ENCODE peak calls at places on chromosomes 7 and 10, in five cellular contexts. One of them, this sample, is unnamed.

GRCh38 chr7:5557920-5558401 is 134.3 kb upstream of the TNRC18 start:
- DNase-seq in astrocyte: no peak
- DNase-seq in pancreas: peak
- DNase-seq in cardiac fibroblast: peak
- DNase-seq in fibroblast of villous mesenchyme: peak
- DNase-seq in this sample: peak

GRCh38 chr7:83475403-83475802 is 173.5 kb downstream of the SEMA3E start:
- DNase-seq in cardiac fibroblast: no peak
- DNase-seq in pancreas: no peak
- DNase-seq in astrocyte: no peak
- DNase-seq in fibroblast of villous mesenchyme: no peak
- DNase-seq in this sample: no peak

GRCh38 chr10:107284187-107284586 is 119.7 kb upstream of the SORCS1 start:
- DNase-seq in fibroblast of villous mesenchyme: no peak
- DNase-seq in astrocyte: no peak
- DNase-seq in pancreas: no peak
- DNase-seq in cardiac fibroblast: no peak
- DNase-seq in this sample: no peak

GRCh38 chr10:30527623-30528426 is 93.8 kb downstream of the MAP3K8 start:
- DNase-seq in fibroblast of villous mesenchyme: no peak
- DNase-seq in astrocyte: no peak
- DNase-seq in pancreas: no peak
- DNase-seq in cardiac fibroblast: no peak
- DNase-seq in this sample: no peak

GRCh38 chr7:70681111-70681846 is 450.7 kb upstream of the GALNT17 start:
- DNase-seq in pancreas: no peak
- DNase-seq in cardiac fibroblast: no peak
- DNase-seq in astrocyte: no peak
- DNase-seq in fibroblast of villous mesenchyme: no peak
- DNase-seq in this sample: no peak

GRCh38 chr10:126770809-126771208 is 100.3 kb upstream of the C10orf90 start:
- DNase-seq in cardiac fibroblast: no peak
- DNase-seq in astrocyte: no peak
- DNase-seq in pancreas: no peak
- DNase-seq in fibroblast of villous mesenchyme: no peak
- DNase-seq in this sample: no peak

GRCh38 chr10:133142523-133143199 is 17.4 kb upstream of the KNDC1 start:
- DNase-seq in pancreas: no peak
- DNase-seq in cardiac fibroblast: no peak
- DNase-seq in fibroblast of villous mesenchyme: no peak
- DNase-seq in astrocyte: no peak
- DNase-seq in this sample: no peak

GRCh38 chr7:74429153-74429747 is 24.5 kb upstream of the GTF2IRD1 start:
- DNase-seq in astrocyte: peak
- DNase-seq in pancreas: no peak
- DNase-seq in fibroblast of villous mesenchyme: peak
- DNase-seq in cardiac fibroblast: peak
- DNase-seq in this sample: no peak

GRCh38 chr10:35565602-35566061 is 39.5 kb upstream of the GJD4 start:
- DNase-seq in cardiac fibroblast: peak
- DNase-seq in fibroblast of villous mesenchyme: no peak
- DNase-seq in pancreas: no peak
- DNase-seq in astrocyte: peak
- DNase-seq in this sample: no peak

GRCh38 chr7:23523486-23524075 is 8.2 kb downstream of the TRA2A start:
- DNase-seq in fibroblast of villous mesenchyme: no peak
- DNase-seq in pancreas: no peak
- DNase-seq in cardiac fibroblast: no peak
- DNase-seq in astrocyte: no peak
- DNase-seq in this sample: no peak

GRCh38 chr7:159105066-159105780 is 39.4 kb downstream of the VIPR2 start:
- DNase-seq in astrocyte: no peak
- DNase-seq in fibroblast of villous mesenchyme: no peak
- DNase-seq in cardiac fibroblast: no peak
- DNase-seq in pancreas: peak
- DNase-seq in this sample: no peak

GRCh38 chr7:48511021-48511579 is 339.8 kb downstream of the ABCA13 start:
- DNase-seq in astrocyte: no peak
- DNase-seq in pancreas: no peak
- DNase-seq in fibroblast of villous mesenchyme: no peak
- DNase-seq in cardiac fibroblast: peak
- DNase-seq in this sample: no peak

GRCh38 chr7:74288034-74288881 is 949 bp upstream of the CLIP2 start:
- DNase-seq in pancreas: no peak
- DNase-seq in cardiac fibroblast: no peak
- DNase-seq in fibroblast of villous mesenchyme: no peak
- DNase-seq in astrocyte: no peak
- DNase-seq in this sample: no peak

GRCh38 chr7:84912993-84913635 is 273.7 kb downstream of the SEMA3D start:
- DNase-seq in pancreas: no peak
- DNase-seq in cardiac fibroblast: peak
- DNase-seq in astrocyte: peak
- DNase-seq in fibroblast of villous mesenchyme: peak
- DNase-seq in this sample: no peak

GRCh38 chr10:74923556-74923955 is 97.2 kb downstream of the KAT6B start:
- DNase-seq in fibroblast of villous mesenchyme: peak
- DNase-seq in pancreas: no peak
- DNase-seq in cardiac fibroblast: no peak
- DNase-seq in astrocyte: no peak
- DNase-seq in this sample: peak

GRCh38 chr10:99551158-99551557 is 18.4 kb downstream of the NKX2-3 start:
- DNase-seq in fibroblast of villous mesenchyme: peak
- DNase-seq in pancreas: no peak
- DNase-seq in astrocyte: peak
- DNase-seq in cardiac fibroblast: peak
- DNase-seq in this sample: no peak

GRCh38 chr7:20260219-20260618 is 43.0 kb upstream of the MACC1 start:
- DNase-seq in astrocyte: peak
- DNase-seq in pancreas: no peak
- DNase-seq in fibroblast of villous mesenchyme: no peak
- DNase-seq in cardiac fibroblast: peak
- DNase-seq in this sample: no peak

GRCh38 chr10:116272497-116273221 is at the start of gene GFRA1:
- DNase-seq in fibroblast of villous mesenchyme: no peak
- DNase-seq in pancreas: peak
- DNase-seq in cardiac fibroblast: no peak
- DNase-seq in astrocyte: no peak
- DNase-seq in this sample: no peak

GRCh38 chr10:30591249-30591670 is 38.3 kb downstream of the LYZL2 start:
- DNase-seq in astrocyte: peak
- DNase-seq in cardiac fibroblast: peak
- DNase-seq in pancreas: no peak
- DNase-seq in fibroblast of villous mesenchyme: peak
- DNase-seq in this sample: peak

GRCh38 chr10:126872768-126873167 is 32.5 kb upstream of the DOCK1 start:
- DNase-seq in fibroblast of villous mesenchyme: peak
- DNase-seq in pancreas: no peak
- DNase-seq in astrocyte: peak
- DNase-seq in cardiac fibroblast: peak
- DNase-seq in this sample: no peak

GRCh38 chr7:49773939-49774458 is 561 bp downstream of the VWC2 start:
- DNase-seq in cardiac fibroblast: no peak
- DNase-seq in fibroblast of villous mesenchyme: no peak
- DNase-seq in pancreas: peak
- DNase-seq in astrocyte: no peak
- DNase-seq in this sample: peak

GRCh38 chr7:157274991-157275427 is 61.8 kb upstream of the DNAJB6 start:
- DNase-seq in cardiac fibroblast: no peak
- DNase-seq in astrocyte: no peak
- DNase-seq in fibroblast of villous mesenchyme: peak
- DNase-seq in pancreas: peak
- DNase-seq in this sample: no peak

GRCh38 chr10:35271086-35271834 is 65.0 kb upstream of the CCNY start:
- DNase-seq in cardiac fibroblast: no peak
- DNase-seq in fibroblast of villous mesenchyme: no peak
- DNase-seq in pancreas: no peak
- DNase-seq in astrocyte: peak
- DNase-seq in this sample: no peak

DNA sequence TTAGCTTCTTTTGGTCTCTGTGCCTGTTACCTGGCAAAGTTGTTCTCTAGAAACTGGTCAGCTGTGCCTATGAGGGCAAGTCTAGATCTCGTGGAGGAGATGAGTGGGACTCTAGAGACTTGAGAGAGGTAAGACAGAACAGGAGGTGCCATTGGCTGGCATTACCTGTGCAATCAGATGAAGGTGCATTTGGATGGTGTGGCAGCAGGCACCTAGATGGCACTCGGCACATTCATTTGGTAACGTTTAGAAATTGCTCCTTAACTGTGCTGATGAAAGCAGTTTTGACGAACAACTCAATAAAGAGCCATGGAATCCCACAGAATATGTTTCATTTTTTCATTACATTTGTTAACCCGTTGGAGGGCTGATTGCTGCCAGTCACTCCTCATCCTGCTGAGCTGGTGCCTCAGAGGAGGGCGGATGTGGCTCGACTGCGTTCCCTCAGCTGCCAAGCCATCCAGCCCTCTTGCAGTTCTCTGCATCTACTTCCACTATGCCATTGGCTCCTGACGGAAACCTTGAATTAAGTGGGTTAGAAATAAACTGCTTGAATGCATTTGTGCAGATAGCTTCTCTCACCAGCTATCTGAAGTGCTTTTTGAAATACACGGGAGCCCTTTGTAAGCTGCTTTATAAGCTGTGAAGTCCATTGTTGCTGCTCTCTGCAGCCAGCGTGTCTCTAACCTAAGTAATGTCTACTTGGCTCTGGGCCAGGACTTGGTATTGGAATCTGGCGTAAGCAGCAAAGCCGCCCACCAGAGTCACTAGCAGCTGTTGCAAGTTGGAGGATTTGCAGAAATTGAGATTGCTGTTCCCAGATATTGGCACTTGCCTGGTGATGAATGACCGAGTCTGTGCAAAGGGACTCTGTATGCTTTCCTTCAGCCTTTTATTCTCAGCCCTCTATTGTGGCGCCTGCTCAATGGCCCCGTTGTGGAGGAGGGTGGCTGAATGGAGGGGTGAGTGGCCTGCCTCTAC is 87.4 kb downstream of the LRRC4 start:
- DNase-seq in fibroblast of villous mesenchyme: peak
- DNase-seq in pancreas: no peak
- DNase-seq in astrocyte: peak
- DNase-seq in cardiac fibroblast: peak
- DNase-seq in this sample: no peak
- H3K4me3 ChIP-seq in fibroblast of villous mesenchyme: no peak
- H3K4me3 ChIP-seq in pancreas: no peak
- H3K4me3 ChIP-seq in astrocyte: no peak
- H3K4me3 ChIP-seq in cardiac fibroblast: no peak
- H3K4me3 ChIP-seq in this sample: no peak

GRCh38 chr10:91162050-91162494 is 58.4 kb upstream of the PCGF5 start:
- DNase-seq in astrocyte: peak
- DNase-seq in cardiac fibroblast: peak
- DNase-seq in fibroblast of villous mesenchyme: peak
- DNase-seq in pancreas: no peak
- DNase-seq in this sample: no peak

GRCh38 chr10:91163709-91164474 is 56.6 kb upstream of the PCGF5 start:
- DNase-seq in pancreas: peak
- DNase-seq in fibroblast of villous mesenchyme: peak
- DNase-seq in astrocyte: peak
- DNase-seq in cardiac fibroblast: peak
- DNase-seq in this sample: peak

GRCh38 chr10:91163269-91163708 is 57.2 kb upstream of the PCGF5 start:
- DNase-seq in pancreas: peak
- DNase-seq in cardiac fibroblast: peak
- DNase-seq in astrocyte: peak
- DNase-seq in fibroblast of villous mesenchyme: peak
- DNase-seq in this sample: peak

GRCh38 chr10:91162495-91163268 is 57.8 kb upstream of the PCGF5 start:
- DNase-seq in pancreas: peak
- DNase-seq in astrocyte: peak
- DNase-seq in fibroblast of villous mesenchyme: peak
- DNase-seq in cardiac fibroblast: peak
- DNase-seq in this sample: peak

GRCh38 chr10:91164520-91165065 is 55.9 kb upstream of the PCGF5 start:
- DNase-seq in cardiac fibroblast: no peak
- DNase-seq in astrocyte: peak
- DNase-seq in pancreas: no peak
- DNase-seq in fibroblast of villous mesenchyme: peak
- DNase-seq in this sample: no peak
- H3K4me3 ChIP-seq in cardiac fibroblast: no peak
- H3K4me3 ChIP-seq in astrocyte: peak
- H3K4me3 ChIP-seq in pancreas: no peak
- H3K4me3 ChIP-seq in fibroblast of villous mesenchyme: peak
- H3K4me3 ChIP-seq in this sample: no peak

DNA sequence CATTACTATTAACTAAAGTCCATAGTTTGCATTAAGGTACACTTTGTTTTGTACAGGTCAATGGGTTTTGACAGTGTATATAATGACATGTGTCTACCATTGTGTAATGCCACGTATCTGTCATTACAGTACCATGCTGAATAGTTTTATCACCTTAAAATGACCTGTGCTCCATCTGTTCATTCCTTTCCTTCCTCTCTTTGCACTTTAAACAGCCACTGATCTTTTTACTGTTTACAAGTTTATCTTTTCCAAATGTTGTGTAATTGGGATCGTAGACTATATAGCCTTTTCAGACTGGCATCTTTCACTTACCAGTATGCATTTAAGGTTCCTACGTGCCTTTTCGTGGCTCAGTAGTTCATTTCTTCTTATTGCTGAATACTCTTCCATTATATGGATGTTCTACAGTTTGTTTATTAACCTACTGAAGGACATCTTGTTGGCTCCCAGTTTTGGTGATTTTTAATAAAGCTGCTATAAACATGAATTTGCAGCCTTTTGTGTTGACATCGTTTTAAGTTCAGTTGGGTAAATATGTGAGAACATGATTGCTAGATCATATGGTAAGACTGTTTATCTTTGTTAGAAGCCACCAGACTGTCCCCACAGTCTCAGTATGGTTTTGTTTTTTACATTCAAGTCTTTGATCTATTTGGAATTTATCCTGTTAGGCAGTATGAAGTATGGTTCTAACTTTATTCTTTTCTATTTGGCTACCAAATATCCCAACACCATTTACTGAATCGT is 24.7 kb downstream of the STAM start:
- DNase-seq in astrocyte: no peak
- DNase-seq in pancreas: no peak
- DNase-seq in cardiac fibroblast: no peak
- DNase-seq in fibroblast of villous mesenchyme: no peak
- DNase-seq in this sample: no peak
- H3K4me3 ChIP-seq in astrocyte: no peak
- H3K4me3 ChIP-seq in pancreas: no peak
- H3K4me3 ChIP-seq in cardiac fibroblast: no peak
- H3K4me3 ChIP-seq in fibroblast of villous mesenchyme: no peak
- H3K4me3 ChIP-seq in this sample: no peak

DNA sequence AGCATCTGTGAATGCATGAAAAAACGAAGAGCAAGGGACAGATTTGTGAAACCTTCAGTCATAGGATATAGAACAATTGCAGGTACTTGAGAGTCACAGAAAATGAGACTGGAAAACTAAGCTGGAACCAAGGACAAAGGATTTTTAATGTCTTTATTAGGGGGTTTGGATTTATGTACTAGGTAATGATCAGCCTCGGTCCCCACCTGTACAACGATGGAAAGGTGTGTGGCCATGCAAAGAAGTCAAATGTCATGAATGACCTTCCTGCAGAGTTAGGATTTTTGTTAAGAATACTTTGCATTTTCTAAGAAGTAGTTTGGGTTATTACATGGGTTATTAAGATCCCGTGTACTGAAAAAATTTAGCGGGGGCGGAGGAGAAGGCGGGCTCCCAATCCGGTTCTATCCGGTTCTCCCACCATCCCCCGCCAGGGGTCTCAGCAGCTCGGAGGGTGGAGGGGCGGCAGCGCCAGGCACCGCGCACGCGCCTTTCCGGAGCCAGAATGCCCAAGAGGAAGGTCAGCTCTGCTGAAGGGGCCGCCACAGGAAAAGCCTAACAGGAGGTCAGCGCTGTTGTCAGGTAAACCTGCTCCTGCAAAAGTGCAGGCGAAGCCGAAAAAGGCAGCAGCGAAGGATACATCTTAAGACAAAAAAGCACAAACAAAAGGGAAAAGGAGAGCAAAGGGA is 327.5 kb upstream of the PLXDC2 start:
- DNase-seq in pancreas: peak
- DNase-seq in fibroblast of villous mesenchyme: peak
- DNase-seq in astrocyte: no peak
- DNase-seq in cardiac fibroblast: peak
- DNase-seq in this sample: peak
- H3K4me3 ChIP-seq in pancreas: no peak
- H3K4me3 ChIP-seq in fibroblast of villous mesenchyme: peak
- H3K4me3 ChIP-seq in astrocyte: no peak
- H3K4me3 ChIP-seq in cardiac fibroblast: no peak
- H3K4me3 ChIP-seq in this sample: no peak